ENCODE peak calls at places on chromosomes 3 and 15, in seven cellular contexts. L is H9, J is mesendoderm, H is IMR-90, F is H1, Q is mesenchymal stem cell, Z is trophoblast cell. R is an unnamed sample.

GRCh38 chr3:80542476-80542875 is 774.7 kb upstream of the ROBO1 start:
- DNase-seq in Z (no peak), F (no peak), L (no peak), J (no peak), H (no peak), Q (no peak), R (no peak)

GRCh38 chr15:78034495-78035191 is 42.9 kb downstream of the TBC1D2B start:
- DNase-seq in Q (peak; percentile 38), H (peak; percentile 38), L (no peak), Z (no peak), F (no peak), J (no peak), R (no peak)

GRCh38 chr3:9600597-9600996 is 47.0 kb upstream of the LHFPL4 start:
- DNase-seq in Q (no peak), Z (peak; percentile 47), F (peak; percentile 58), J (no peak), H (no peak), L (no peak), R (no peak)

GRCh38 chr3:38610436-38610835 is 39.1 kb downstream of the SCN5A start:
- DNase-seq in H (no peak), Z (no peak), F (no peak), L (no peak), J (no peak), Q (no peak), R (no peak)

GRCh38 chr15:99239545-99240198 is 9.7 kb downstream of the TTC23 start:
- DNase-seq in Q (peak; percentile 36), H (peak; percentile 59), J (no peak), L (no peak), F (no peak), Z (no peak), R (no peak)

GRCh38 chr15:89409184-89409992 is 74.8 kb upstream of the POLG start:
- DNase-seq in F (no peak), J (no peak), Z (peak; percentile 74), H (no peak), Q (no peak), L (no peak), R (no peak)

GRCh38 chr15:99671926-99672701 is 61.1 kb downstream of the LYSMD4 start:
- DNase-seq in J (no peak), F (no peak), Q (no peak), L (no peak), Z (no peak), H (no peak), R (no peak)

GRCh38 chr3:122353215-122353614 is 28.2 kb downstream of the CSTA start:
- DNase-seq in F (no peak), Z (no peak), L (no peak), J (no peak), H (no peak), Q (no peak), R (no peak)

GRCh38 chr15:25176991-25177954 is 222.5 kb downstream of the SNRPN start:
- DNase-seq in F (peak; percentile 26), H (no peak), L (no peak), Q (no peak), J (no peak), Z (no peak), R (no peak)

GRCh38 chr3:21073561-21073960 is 677.4 kb downstream of the ZNF385D start:
- DNase-seq in J (no peak), Q (no peak), F (no peak), L (no peak), Z (peak; percentile 90), H (no peak), R (no peak)

GRCh38 chr3:129975332-129976090 is 991 bp downstream of the TRH start:
- DNase-seq in Z (no peak), Q (no peak), L (peak; percentile 70), J (peak; percentile 46), F (peak; percentile 66), H (no peak), R (no peak)

GRCh38 chr15:41730543-41730942 is 43.7 kb upstream of the MAPKBP1 start:
- DNase-seq in L (no peak), F (no peak), J (no peak), Q (no peak), Z (peak; percentile 23), H (no peak), R (no peak)

GRCh38 chr3:69012111-69012835 is 1.2 kb downstream of the EOGT start:
- DNase-seq in J (peak; percentile 71), Z (no peak), Q (peak; percentile 17), H (peak; percentile 63), L (peak; percentile 63), F (no peak), R (no peak)

DNA sequence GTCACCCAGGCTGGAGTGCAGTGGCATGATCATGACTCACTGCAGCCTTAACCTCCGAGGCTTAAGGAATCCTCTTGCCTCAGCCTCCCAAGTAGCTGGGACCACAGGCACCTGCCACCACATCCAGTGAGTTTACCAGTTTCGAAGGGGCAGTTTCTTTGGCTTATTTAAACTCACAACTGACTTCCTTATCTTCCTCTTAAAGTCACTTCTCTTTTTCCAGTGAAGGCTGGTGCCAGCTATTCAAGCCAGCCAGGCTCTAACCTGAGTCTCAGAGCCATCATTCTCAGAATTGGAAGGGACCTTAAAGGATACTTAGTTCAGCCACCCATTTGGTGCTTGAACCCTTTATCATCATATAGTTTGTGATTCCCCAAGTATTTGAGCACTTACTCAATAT is 58.8 kb downstream of the SLC2A2 start:
- DNase-seq in J (no peak), L (no peak), F (no peak), Q (no peak), H (no peak), Z (no peak), R (no peak)
- H3K4ac ChIP-seq in J (no peak overlapping the region), L (no peak overlapping the region), F (no peak overlapping the region), Q (no peak overlapping the region), H (no peak overlapping the region), Z (no peak overlapping the region), R (no peak overlapping the region)

GRCh38 chr3:136532766-136533165 is 219.4 kb downstream of the STAG1 start:
- DNase-seq in Z (no peak), L (no peak), J (no peak), Q (no peak), F (no peak), H (no peak), R (no peak)
- H3K4ac ChIP-seq in Z (no peak overlapping the region), L (no peak overlapping the region), J (no peak overlapping the region), Q (no peak overlapping the region), F (no peak overlapping the region), H (no peak overlapping the region), R (no peak overlapping the region)

DNA sequence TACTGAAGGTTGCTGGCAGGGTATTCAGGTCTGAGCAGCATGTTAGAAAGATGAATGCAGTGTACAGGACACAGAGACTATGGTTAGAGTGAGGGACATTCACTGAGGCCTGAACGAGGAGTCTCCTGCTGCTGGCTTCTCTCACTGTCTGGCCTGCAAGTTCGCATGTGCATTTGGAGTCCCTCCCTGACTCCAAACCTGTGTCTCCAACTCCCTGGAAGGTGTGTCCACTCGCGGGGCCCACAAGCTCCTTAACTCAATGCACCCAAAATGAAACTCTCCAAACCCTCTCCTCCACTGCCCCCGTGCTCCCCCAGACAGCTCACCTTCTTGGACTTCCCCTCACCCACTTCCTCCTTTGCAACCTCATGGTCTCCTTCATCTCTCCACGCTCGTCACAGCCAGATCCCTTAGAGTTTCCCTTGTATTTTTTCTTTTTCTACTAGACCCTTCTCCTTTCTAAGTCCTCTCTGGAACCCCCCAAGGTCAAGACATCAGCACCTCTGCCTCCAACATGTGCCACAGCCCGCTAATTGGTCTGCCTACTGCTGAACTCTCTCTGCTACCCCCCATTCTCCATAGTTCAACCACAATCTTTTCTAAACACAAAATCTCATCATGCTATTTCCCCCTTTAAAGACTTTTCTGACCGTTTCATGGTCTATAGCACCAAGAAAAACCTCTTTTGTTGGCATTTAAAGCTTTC is 58.3 kb downstream of the HES1 start:
- DNase-seq in Z (no peak), F (no peak), Q (no peak), J (no peak), H (no peak), L (no peak), R (no peak)
- H3K4ac ChIP-seq in Z (no peak overlapping the region), F (no peak overlapping the region), Q (no peak overlapping the region), J (no peak overlapping the region), H (no peak overlapping the region), L (no peak overlapping the region), R (no peak overlapping the region)

GRCh38 chr3:54900954-54901591 is 26.8 kb downstream of the LRTM1 start:
- DNase-seq in Q (peak; percentile 30), L (no peak), H (peak; percentile 46), J (no peak), F (no peak), Z (peak; percentile 96), R (no peak)
- H3K4ac ChIP-seq in Q (no peak overlapping the region), L (no peak overlapping the region), H (peak overlapping the region; percentile 71), J (no peak overlapping the region), F (no peak overlapping the region), Z (no peak overlapping the region), R (no peak overlapping the region)

GRCh38 chr3:89261673-89262072 is 154.3 kb downstream of the EPHA3 start:
- DNase-seq in J (no peak), Q (no peak), H (no peak), L (no peak), Z (no peak), F (no peak), R (no peak)

GRCh38 chr3:89266074-89266473 is 158.7 kb downstream of the EPHA3 start:
- DNase-seq in L (no peak), J (no peak), Z (no peak), Q (no peak), H (no peak), F (no peak), R (no peak)

GRCh38 chr3:89260721-89261120 is 153.3 kb downstream of the EPHA3 start:
- DNase-seq in Q (no peak), Z (no peak), F (no peak), H (no peak), J (no peak), L (no peak), R (no peak)

GRCh38 chr3:89262561-89262960 is 155.1 kb downstream of the EPHA3 start:
- DNase-seq in Z (no peak), L (peak; percentile 29), J (no peak), F (no peak), Q (no peak), H (no peak), R (no peak)

GRCh38 chr3:89264037-89264560 is 156.7 kb downstream of the EPHA3 start:
- DNase-seq in F (no peak), Z (no peak), Q (no peak), H (no peak), J (peak; percentile 69), L (no peak), R (no peak)
- H3K4ac ChIP-seq in F (no peak overlapping the region), Z (no peak overlapping the region), Q (no peak overlapping the region), H (no peak overlapping the region), J (no peak overlapping the region), L (no peak overlapping the region), R (no peak overlapping the region)

DNA sequence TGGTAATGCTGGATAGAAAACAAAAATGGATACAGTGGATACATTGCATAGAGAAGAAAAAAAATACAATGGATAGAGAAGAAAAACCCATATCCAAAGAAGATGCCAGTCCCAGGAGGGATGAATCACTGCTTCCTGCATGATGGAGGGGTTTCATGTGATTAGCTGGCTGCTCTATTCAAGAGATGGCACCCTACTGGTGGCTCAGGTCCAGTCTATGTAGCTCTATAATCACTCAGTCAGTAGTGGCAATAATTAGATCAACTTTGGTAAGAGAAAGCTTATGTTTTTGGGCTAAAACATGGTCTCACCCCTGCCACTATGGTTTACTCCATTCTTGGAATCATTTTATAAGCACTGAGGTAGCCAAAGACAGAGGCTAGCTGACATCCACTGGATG is 33.7 kb upstream of the NOX5 start:
- DNase-seq in Z (no peak), L (no peak), J (no peak), F (no peak), H (no peak), Q (no peak), R (no peak)
- H3K4ac ChIP-seq in Z (no peak overlapping the region), L (no peak overlapping the region), J (no peak overlapping the region), F (no peak overlapping the region), H (no peak overlapping the region), Q (no peak overlapping the region), R (no peak overlapping the region)

R was measured in neuronal stem cell.